ENCODE peak calls at places on chromosomes 13 and 19, in nine cellular contexts. Q is IMR-90; K is H1; N is kidney; M is cardiac fibroblast; U is CD4-positive, alpha-beta T cell; P is HFF-Myc; I is BJ; O is GM12865. H is an unnamed sample.

GRCh38 chr19:55024111-55024510 is 14.0 kb downstream of the GP6 start:
- DNase-seq in I (no peak), K (no peak), P (no peak), M (no peak), Q (no peak), N (no peak), U (no peak), O (no peak), H (no peak)

GRCh38 chr13:89465366-89465765 is 1794.2 kb downstream of the SLITRK5 start:
- DNase-seq in Q (no peak), N (no peak), I (no peak), P (no peak), O (peak), K (no peak), U (no peak), M (peak), H (no peak)

GRCh38 chr19:10727599-10728250 is 9.8 kb downstream of the DNM2 start:
- DNase-seq in I (no peak), Q (no peak), M (no peak), P (no peak), O (no peak), N (no peak), U (no peak), K (no peak), H (no peak)

GRCh38 chr13:50838701-50839100 is 4.8 kb downstream of the DLEU7 start:
- DNase-seq in P (no peak), K (no peak), O (no peak), U (no peak), M (no peak), Q (no peak), I (no peak), N (no peak), H (no peak)

GRCh38 chr13:38582133-38582532 is 104.7 kb upstream of the FREM2 start:
- DNase-seq in Q (peak), K (no peak), M (peak), P (no peak), N (no peak), I (peak), O (peak), U (no peak), H (no peak)

GRCh38 chr19:17762505-17763229 is 11.4 kb downstream of the FCHO1 start:
- DNase-seq in N (no peak), K (peak), I (no peak), O (peak), Q (peak), P (no peak), U (no peak), M (peak), H (no peak)

GRCh38 chr19:33864311-33864850 is 67.7 kb downstream of the KCTD15 start:
- DNase-seq in M (no peak), I (no peak), K (no peak), O (no peak), Q (no peak), P (no peak), U (no peak), N (no peak), H (no peak)

GRCh38 chr19:44587863-44588752 is 25.3 kb upstream of the IGSF23 start:
- DNase-seq in K (no peak), U (no peak), M (peak), P (peak), I (peak), O (peak), Q (peak), N (no peak), H (no peak)

GRCh38 chr19:927044-927706 is 1.3 kb downstream of the ARID3A start:
- DNase-seq in O (peak), U (no peak), Q (no peak), P (no peak), I (no peak), K (no peak), N (peak), M (peak), H (no peak)

GRCh38 chr19:56348289-56348877 is 33.7 kb upstream of the ZSCAN5A start:
- DNase-seq in U (no peak), M (peak), P (no peak), Q (no peak), N (no peak), K (peak), O (peak), I (no peak), H (no peak)

GRCh38 chr13:29791997-29792775 is 58.2 kb downstream of the UBL3 start:
- DNase-seq in N (no peak), O (no peak), Q (peak), K (no peak), I (no peak), M (peak), U (no peak), P (no peak), H (no peak)

GRCh38 chr19:15180451-15181390 is 20.1 kb downstream of the NOTCH3 start:
- DNase-seq in N (no peak), K (peak), P (no peak), U (no peak), M (no peak), O (no peak), I (no peak), Q (no peak), H (no peak)

GRCh38 chr13:107778094-107778493 is 437.2 kb downstream of the LIG4 start:
- DNase-seq in I (no peak), Q (no peak), K (no peak), N (no peak), M (no peak), P (no peak), O (no peak), U (no peak), H (no peak)

GRCh38 chr19:33226550-33227241 is 1.0 kb upstream of the SLC7A10 start:
- DNase-seq in K (peak), Q (no peak), M (peak), I (no peak), N (no peak), O (no peak), U (no peak), P (no peak), H (no peak)

GRCh38 chr19:2561895-2562294 is 86.0 kb downstream of the GADD45B start:
- DNase-seq in I (no peak), U (peak), M (no peak), O (peak), K (no peak), N (peak), Q (no peak), P (no peak), H (no peak)

GRCh38 chr19:33461256-33462111 is 60.1 kb downstream of the PEPD start:
- DNase-seq in K (no peak), M (no peak), P (no peak), U (no peak), Q (no peak), I (no peak), N (peak), O (no peak), H (no peak)

GRCh38 chr19:49502866-49503581 is 6.8 kb downstream of the RPS11 start:
- DNase-seq in O (peak), U (peak), P (peak), I (peak), K (no peak), M (peak), N (no peak), Q (peak), H (no peak)

GRCh38 chr19:6412111-6412999 is 12.3 kb downstream of the KHSRP start:
- DNase-seq in N (no peak), I (no peak), K (peak), Q (no peak), P (no peak), U (peak), M (peak), O (peak), H (no peak)

GRCh38 chr13:106259928-106260327 is 275.5 kb downstream of the EFNB2 start:
- DNase-seq in O (no peak), I (no peak), K (no peak), U (no peak), Q (no peak), M (no peak), N (no peak), P (no peak), H (no peak)

GRCh38 chr13:21901326-21901725 is 230.5 kb downstream of the FGF9 start:
- DNase-seq in N (no peak), K (no peak), U (no peak), P (no peak), I (no peak), Q (no peak), M (no peak), O (no peak), H (no peak)

GRCh38 chr13:41463823-41464602 is 6.7 kb downstream of the RGCC start:
- DNase-seq in P (no peak), N (peak), M (no peak), U (peak), K (no peak), O (peak), Q (no peak), I (no peak), H (no peak)

GRCh38 chr19:14381689-14382474 is 638 bp downstream of the ADGRE5 start:
- DNase-seq in Q (peak), I (peak), P (no peak), U (peak), O (peak), M (peak), N (no peak), K (no peak), H (no peak)

GRCh38 chr19:44927746-44928145 is 13.3 kb downstream of the APOC1 start:
- DNase-seq in U (no peak), M (peak), O (no peak), P (no peak), I (no peak), Q (peak), K (no peak), N (no peak), H (no peak)

GRCh38 chr13:86792153-86792651 is 879.0 kb upstream of the SLITRK5 start:
- DNase-seq in K (no peak), P (no peak), M (no peak), O (no peak), I (no peak), N (peak), U (no peak), Q (no peak), H (no peak)

GRCh38 chr19:33797821-33798633 is 1.4 kb downstream of the KCTD15 start:
- DNase-seq in M (peak), Q (peak), I (no peak), O (no peak), P (no peak), K (peak), U (no peak), N (peak), H (no peak)

GRCh38 chr13:33058816-33059215 is 42.6 kb downstream of the KL start:
- DNase-seq in N (no peak), O (no peak), I (no peak), P (no peak), K (no peak), Q (no peak), U (no peak), M (no peak), H (no peak)

GRCh38 chr13:54989418-54989817 is 1960.8 kb downstream of the OLFM4 start:
- DNase-seq in P (no peak), K (no peak), N (no peak), I (no peak), U (no peak), Q (no peak), O (no peak), M (no peak), H (no peak)

GRCh38 chr19:36113895-36114762 is 546 bp downstream of the POLR2I start:
- DNase-seq in K (peak), U (peak), O (peak), Q (peak), I (no peak), P (no peak), M (peak), N (no peak), H (no peak)

GRCh38 chr19:17855333-17856152 is 4.2 kb upstream of the RPL18A start:
- DNase-seq in P (no peak), Q (peak), M (peak), U (peak), K (peak), O (peak), I (no peak), N (peak), H (peak)

GRCh38 chr19:49488863-49489537 is 1.6 kb downstream of the RPL13A start:
- DNase-seq in K (no peak), N (no peak), U (no peak), O (peak), I (no peak), P (no peak), Q (no peak), M (no peak), H (no peak)

GRCh38 chr13:97262058-97262457 is 39.9 kb downstream of the MBNL2 start:
- DNase-seq in N (no peak), M (no peak), P (no peak), U (peak), K (peak), I (no peak), Q (no peak), O (no peak), H (no peak)

DNA sequence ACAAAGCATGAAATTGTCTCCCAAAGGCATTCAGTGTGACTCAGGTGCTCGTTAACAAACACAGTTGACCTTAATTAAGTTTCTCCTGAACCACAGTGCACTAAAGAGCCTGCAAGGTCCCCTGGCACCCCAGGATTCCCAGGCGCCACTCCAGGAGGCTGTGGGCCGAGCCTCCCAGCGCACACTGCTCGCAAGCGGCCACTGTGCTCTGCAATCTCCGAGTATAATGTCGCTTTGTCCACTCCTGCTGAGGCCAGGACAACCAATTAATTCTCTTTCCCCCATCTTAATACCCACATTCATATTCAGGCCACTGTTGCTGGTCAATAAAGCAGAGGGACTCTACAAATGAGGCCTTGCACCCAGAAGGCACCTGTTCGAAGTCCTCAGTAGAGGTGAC is 8.8 kb downstream of the RAB20 start:
- DNase-seq in O (no peak), I (no peak), K (no peak), U (no peak), Q (no peak), M (no peak), P (no peak), N (peak), H (no peak)
- TF ChIP-seq CTCF in O (no peak), I (no peak), K (no peak), U (no peak), Q (no peak), M (no peak), P (no peak), N (no peak), H (no peak)

DNA sequence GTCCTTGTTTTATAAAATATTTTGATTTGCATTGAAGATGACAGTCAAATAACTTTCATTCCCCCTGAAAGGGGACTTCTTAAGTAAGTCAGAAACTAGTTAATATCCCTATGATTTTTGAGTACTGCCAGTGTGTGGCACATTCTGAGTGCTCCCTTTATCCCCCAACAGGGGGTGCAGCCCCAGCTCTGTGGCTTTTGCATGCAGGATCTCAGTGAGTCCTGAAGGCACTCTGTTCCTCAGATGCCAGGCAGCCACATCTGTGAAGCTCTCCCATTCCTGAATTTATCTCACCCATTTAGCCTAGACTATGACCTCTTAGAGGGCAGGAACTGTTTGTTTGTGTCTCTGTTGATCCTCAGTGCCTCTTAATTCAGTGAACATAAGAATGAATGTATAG is 123.1 kb downstream of the CDK8 start:
- DNase-seq in I (no peak), P (no peak), M (peak), O (peak), K (peak), U (no peak), N (no peak), Q (peak), H (no peak)
- TF ChIP-seq CTCF in I (peak), P (peak), M (peak), O (peak), K (peak), U (peak), N (peak), Q (peak), H (no peak)

DNA sequence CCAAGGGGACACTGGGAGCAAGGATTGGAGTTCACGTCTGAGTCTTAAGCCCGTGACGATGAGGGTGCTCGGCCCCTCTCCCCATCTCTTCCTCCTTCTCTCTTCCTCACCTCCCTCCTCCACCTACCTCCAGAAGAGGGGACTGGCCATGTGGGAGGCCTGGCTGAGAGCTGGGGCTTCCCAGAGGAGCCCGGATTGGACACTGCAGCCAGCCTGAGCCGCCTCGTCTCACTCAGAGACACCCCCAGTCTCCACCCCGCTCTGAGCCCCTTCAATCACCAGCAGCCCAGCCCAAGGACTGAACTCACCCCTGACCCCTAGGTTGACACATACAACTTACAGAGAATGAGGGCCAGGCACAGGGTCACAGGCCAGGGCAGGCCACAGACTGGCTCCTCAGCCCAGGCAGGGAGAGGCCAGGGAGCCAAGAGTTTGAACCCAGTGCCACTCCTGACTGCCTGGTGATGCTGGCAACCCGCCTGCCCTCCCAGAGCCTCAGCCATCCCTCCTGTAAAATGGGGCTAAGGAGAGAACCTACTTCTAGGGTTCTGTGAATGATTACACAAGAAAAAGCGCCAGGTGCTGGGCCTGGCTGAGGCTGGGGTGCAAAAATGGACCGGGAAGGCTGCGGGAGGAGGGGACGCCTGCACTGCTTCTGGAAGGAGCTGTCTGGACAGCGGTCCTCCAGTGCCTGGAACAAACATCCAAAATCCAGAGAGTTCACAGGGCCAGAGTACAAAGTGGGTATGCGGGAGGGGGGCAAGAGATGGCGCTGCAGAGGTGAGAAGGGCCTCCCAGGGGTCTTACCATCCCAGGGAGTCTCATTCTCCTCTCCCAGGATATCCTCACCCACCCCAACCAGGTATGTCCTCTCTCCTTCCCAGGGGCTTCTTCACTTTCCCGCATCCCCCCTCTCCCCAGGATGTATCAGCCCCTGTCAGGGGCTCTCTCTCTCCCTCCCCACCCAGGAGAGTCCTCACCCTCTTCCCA is 1.1 kb downstream of the CD79A start:
- DNase-seq in I (no peak), O (peak), K (peak), Q (no peak), U (no peak), N (no peak), P (no peak), M (no peak), H (no peak)
- TF ChIP-seq CTCF in I (no peak), O (no peak), K (no peak), Q (no peak), U (no peak), N (no peak), P (no peak), M (no peak), H (no peak)

DNA sequence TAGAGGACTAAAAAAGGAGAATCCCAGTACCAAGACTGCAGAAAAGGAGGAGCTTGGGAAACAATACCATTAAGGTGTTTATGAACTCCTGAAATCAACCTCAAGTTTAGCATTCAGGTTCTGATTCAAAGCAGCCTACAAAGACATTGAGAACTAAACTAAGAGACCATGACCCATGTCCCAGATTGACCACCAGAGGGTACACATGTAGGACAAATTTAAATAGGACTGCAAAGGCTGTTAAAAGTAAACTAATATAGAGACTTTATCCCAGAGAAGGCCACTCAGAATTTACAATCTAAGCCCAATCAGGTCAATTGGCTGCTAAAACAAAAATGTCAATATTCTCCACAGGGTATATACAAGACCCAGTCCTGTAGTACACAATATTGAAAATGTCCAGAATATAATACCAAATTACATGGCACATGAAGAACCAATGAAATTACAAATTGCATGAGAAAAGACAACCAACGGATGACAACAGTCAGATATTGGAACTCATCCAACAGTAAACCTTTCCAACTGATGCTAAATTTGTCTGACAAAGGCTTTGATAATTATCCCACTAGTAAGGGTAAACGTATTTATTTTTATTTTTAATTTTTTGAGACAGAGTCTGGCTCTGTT is 682.4 kb downstream of the UQCRFS1 start:
- DNase-seq in P (no peak), K (no peak), I (no peak), Q (no peak), O (no peak), M (no peak), U (no peak), N (no peak), H (no peak)
- TF ChIP-seq CTCF in P (no peak), K (no peak), I (no peak), Q (no peak), O (no peak), M (no peak), U (no peak), N (no peak), H (no peak)

GRCh38 chr13:103883152-103883551 is 816.9 kb upstream of the SLC10A2 start:
- DNase-seq in Q (peak), O (no peak), K (peak), N (peak), P (no peak), U (no peak), I (peak), M (peak), H (peak)
- TF ChIP-seq CTCF in Q (peak), O (no peak), K (peak), N (peak), P (peak), U (no peak), I (peak), M (peak), H (no peak)

GRCh38 chr13:74110053-74110452 is 24.2 kb downstream of the KLF12 start:
- DNase-seq in M (no peak), Q (no peak), I (no peak), K (no peak), N (no peak), P (no peak), U (no peak), O (no peak), H (no peak)
- TF ChIP-seq CTCF in M (no peak), Q (no peak), I (no peak), K (no peak), N (no peak), P (no peak), U (no peak), O (no peak), H (no peak)

GRCh38 chr13:37488682-37489081 is 109.9 kb downstream of the POSTN start:
- DNase-seq in I (no peak), Q (peak), N (no peak), M (peak), U (no peak), K (no peak), O (no peak), P (no peak), H (no peak)

GRCh38 chr13:37490176-37490575 is 108.4 kb downstream of the POSTN start:
- DNase-seq in I (no peak), M (no peak), K (no peak), P (no peak), Q (peak), N (no peak), O (no peak), U (no peak), H (no peak)

GRCh38 chr13:37485766-37486165 is 112.8 kb downstream of the POSTN start:
- DNase-seq in N (no peak), Q (peak), P (no peak), M (peak), O (no peak), K (no peak), I (no peak), U (no peak), H (no peak)

GRCh38 chr13:37484056-37484455 is 114.5 kb downstream of the POSTN start:
- DNase-seq in P (no peak), N (no peak), K (no peak), M (no peak), Q (no peak), U (no peak), I (no peak), O (no peak), H (no peak)

GRCh38 chr13:37486171-37486661 is 112.4 kb downstream of the POSTN start:
- DNase-seq in P (no peak), I (no peak), Q (no peak), U (no peak), O (no peak), N (no peak), M (peak), K (no peak), H (no peak)
- TF ChIP-seq CTCF in P (no peak), I (no peak), Q (no peak), U (no peak), O (no peak), N (no peak), M (no peak), K (no peak), H (no peak)

GRCh38 chr13:73059460-73060250 is 850 bp downstream of the KLF5 start:
- DNase-seq in I (no peak), O (peak), Q (peak), P (no peak), U (peak), M (no peak), N (peak), K (no peak), H (no peak)
- TF ChIP-seq CTCF in I (no peak), O (peak), Q (peak), P (peak), U (no peak), M (no peak), N (peak), K (peak), H (no peak)

GRCh38 chr13:111027481-111028439 is 87.3 kb upstream of the ARHGEF7 start:
- DNase-seq in M (no peak), K (peak), I (no peak), O (no peak), N (no peak), U (no peak), Q (peak), P (no peak), H (no peak)
- TF ChIP-seq CTCF in M (no peak), K (no peak), I (peak), O (no peak), N (no peak), U (no peak), Q (peak), P (no peak), H (no peak)

H was measured in omental fat pad.